ENCODE peak calls at places on chromosome 14, in six cellular contexts. Z is tibial artery, D is DND-41, W is psoas muscle, Q is GM23338, G is sigmoid colon. O is an unnamed sample. For H3K4me1 and H3K27me3, the result is how much of the 10 kb centered on the place peaks cover.

GRCh38 chr14:59177229-59177628 is 11.2 kb upstream of the DAAM1 start:
- DNase-seq in Z (no peak), D (no peak), W (no peak), Q (peak), G (no peak), O (no peak)

GRCh38 chr14:63039800-63040380 is 5.4 kb downstream of the KCNH5 start:
- DNase-seq in Z (no peak), D (no peak), W (no peak), Q (peak), G (no peak), O (no peak)

GRCh38 chr14:67738740-67739504 is 37.2 kb downstream of the RDH12 start:
- DNase-seq in Z (peak), D (no peak), W (peak), Q (no peak), G (peak), O (peak)

GRCh38 chr14:45204241-45204640 is 48.8 kb downstream of the MIS18BP1 start:
- DNase-seq in Z (no peak), D (no peak), W (no peak), Q (no peak), G (no peak), O (no peak)

GRCh38 chr14:78486081-78486480 is 315.9 kb downstream of the NRXN3 start:
- DNase-seq in Z (no peak), D (no peak), W (no peak), Q (peak), G (no peak), O (no peak)

GRCh38 chr14:21356511-21356910 is 27.3 kb downstream of the SUPT16H start:
- DNase-seq in Z (no peak), D (no peak), W (no peak), Q (no peak), G (no peak), O (no peak)

GRCh38 chr14:102050625-102051024 is 36.2 kb downstream of the HSP90AA1 start:
- DNase-seq in Z (no peak), D (no peak), W (peak), Q (no peak), G (no peak), O (no peak)

GRCh38 chr14:20427231-20428009 is 8.5 kb downstream of the KLHL33 start:
- DNase-seq in Z (no peak), D (peak), W (no peak), Q (no peak), G (no peak), O (no peak)

GRCh38 chr14:54342806-54343205 is 54.0 kb upstream of the CDKN3 start:
- DNase-seq in Z (no peak), D (no peak), W (no peak), Q (no peak), G (no peak), O (no peak)

GRCh38 chr14:96362071-96362964 is 823 bp downstream of the ATG2B start:
- DNase-seq in Z (peak), D (peak), W (no peak), Q (peak), G (no peak), O (peak)

GRCh38 chr14:97361181-97361580 is 564.0 kb downstream of the VRK1 start:
- DNase-seq in Z (no peak), D (no peak), W (no peak), Q (no peak), G (no peak), O (no peak)

GRCh38 chr14:66365388-66365787 is 120.8 kb upstream of the CCDC196 start:
- DNase-seq in Z (no peak), D (no peak), W (no peak), Q (no peak), G (no peak), O (no peak)

GRCh38 chr14:69518341-69519101 is 34.0 kb downstream of the PLEKHD1 start:
- DNase-seq in Z (no peak), D (no peak), W (no peak), Q (no peak), G (no peak), O (peak)

GRCh38 chr14:23727566-23728335 is 91.6 kb downstream of the DHRS2 start:
- DNase-seq in Z (no peak), D (no peak), W (no peak), Q (peak), G (no peak), O (no peak)

GRCh38 chr14:96167224-96168148 is 37.2 kb upstream of the BDKRB2 start:
- DNase-seq in Z (no peak), D (no peak), W (no peak), Q (no peak), G (peak), O (no peak)

GRCh38 chr14:50622978-50623377 is 45.1 kb downstream of the SAV1 start:
- DNase-seq in Z (no peak), D (no peak), W (no peak), Q (no peak), G (no peak), O (no peak)

GRCh38 chr14:37024166-37024565 is 148.2 kb downstream of the SLC25A21 start:
- DNase-seq in Z (no peak), D (no peak), W (no peak), Q (peak), G (no peak), O (no peak)

GRCh38 chr14:50082784-50083466 is 33.4 kb downstream of the VCPKMT start:
- DNase-seq in Z (no peak), D (no peak), W (no peak), Q (no peak), G (no peak), O (no peak)

GRCh38 chr14:77641534-77642341 is 25.3 kb upstream of the SPTLC2 start:
- DNase-seq in Z (peak), D (no peak), W (peak), Q (peak), G (peak), O (peak)

GRCh38 chr14:90696728-90697127 is 119.5 kb downstream of the TTC7B start:
- DNase-seq in Z (no peak), D (no peak), W (no peak), Q (no peak), G (no peak), O (no peak)
- H3K4me1 ChIP-seq in Z (under half), D (under half), W (half or more), Q (under half), G (under half), O (under half)

GRCh38 chr14:46574236-46574970 is 77.2 kb downstream of the RPL10L start:
- DNase-seq in Z (no peak), D (no peak), W (no peak), Q (no peak), G (no peak), O (no peak)
- H3K27me3 ChIP-seq in Z (under half), D (under half), W (under half), Q (under half), G (under half), O (under half)

GRCh38 chr14:99271951-99272668 is at the start of gene BCL11B:
- DNase-seq in Z (peak), D (peak), W (peak), Q (peak), G (no peak), O (peak)

GRCh38 chr14:99273025-99273723 is 1.2 kb upstream of the BCL11B start:
- DNase-seq in Z (no peak), D (peak), W (no peak), Q (peak), G (no peak), O (no peak)

GRCh38 chr14:99272669-99273024 is 650 bp upstream of the BCL11B start:
- DNase-seq in Z (no peak), D (no peak), W (no peak), Q (no peak), G (no peak), O (no peak)

GRCh38 chr14:99270491-99271287 is 1.3 kb downstream of the BCL11B start:
- DNase-seq in Z (peak), D (peak), W (no peak), Q (peak), G (no peak), O (no peak)

GRCh38 chr14:99271288-99271941 is 582 bp downstream of the BCL11B start:
- DNase-seq in Z (no peak), D (no peak), W (no peak), Q (no peak), G (no peak), O (no peak)
- H3K27ac ChIP-seq in Z (no peak), D (peak), W (no peak), Q (peak), G (no peak), O (no peak)

GRCh38 chr14:93964281-93964680 is 12.1 kb downstream of the ASB2 start:
- DNase-seq in Z (no peak), D (no peak), W (no peak), Q (no peak), G (no peak), O (no peak)

GRCh38 chr14:93965968-93966474 is 10.3 kb downstream of the ASB2 start:
- DNase-seq in Z (no peak), D (no peak), W (no peak), Q (no peak), G (no peak), O (no peak)

GRCh38 chr14:93965287-93965821 is 11.0 kb downstream of the ASB2 start:
- DNase-seq in Z (no peak), D (no peak), W (no peak), Q (no peak), G (no peak), O (no peak)

GRCh38 chr14:93963692-93964091 is 12.7 kb downstream of the ASB2 start:
- DNase-seq in Z (no peak), D (no peak), W (no peak), Q (no peak), G (no peak), O (no peak)

DNA sequence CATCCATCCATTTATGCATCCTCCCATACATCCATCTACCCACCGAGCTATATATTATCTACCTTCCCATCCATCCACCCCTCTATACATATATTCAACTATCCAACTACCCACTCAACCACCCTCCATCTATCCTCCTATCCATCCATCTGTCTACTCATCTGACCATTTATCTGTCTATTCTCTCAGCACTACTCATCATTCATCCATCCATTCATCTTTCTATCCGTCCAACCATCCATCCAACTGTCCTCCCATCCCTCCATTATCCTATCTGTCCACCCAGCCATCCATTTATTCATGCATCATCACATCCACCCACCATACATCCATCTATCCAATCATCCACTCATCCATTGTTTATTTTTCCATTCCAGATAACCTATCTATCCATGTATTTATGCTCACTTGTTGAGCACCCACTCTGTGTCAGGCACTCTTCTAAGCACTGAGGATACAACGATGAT is 11.5 kb downstream of the ASB2 start:
- DNase-seq in Z (no peak), D (no peak), W (no peak), Q (no peak), G (no peak), O (no peak)
- H3K4me1 ChIP-seq in Z (under half), D (under half), W (half or more), Q (under half), G (half or more), O (under half)

GRCh38 chr14:61394542-61394941 is 73.2 kb downstream of the PRKCH start:
- DNase-seq in Z (no peak), D (no peak), W (no peak), Q (no peak), G (no peak), O (no peak)
- H3K27me3 ChIP-seq in Z (under half), D (under half), W (under half), Q (under half), G (under half), O (under half)

DNA sequence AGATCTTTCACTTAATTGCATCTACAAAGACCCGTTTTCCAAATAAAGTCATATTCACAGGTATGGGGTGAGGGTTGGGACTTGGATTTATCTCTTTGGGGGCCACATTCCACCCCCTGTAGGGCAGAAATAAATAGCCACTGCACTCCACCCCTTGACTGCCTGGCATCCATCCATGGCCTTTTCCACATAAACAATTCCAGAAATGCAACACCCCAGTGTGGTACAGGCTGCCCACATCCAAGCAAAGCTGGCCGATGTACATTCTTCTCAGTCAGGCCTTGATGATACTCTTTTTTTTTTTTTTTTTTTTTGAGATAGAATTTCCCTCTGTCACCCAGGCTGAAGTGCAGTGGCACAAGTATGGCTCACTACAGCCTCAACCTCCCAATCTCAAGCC is 12.9 kb downstream of the DGLUCY start:
- DNase-seq in Z (no peak), D (no peak), W (no peak), Q (no peak), G (no peak), O (no peak)
- H3K27ac ChIP-seq in Z (no peak), D (no peak), W (peak), Q (no peak), G (peak), O (no peak)